ENCODE peak calls at places on chromosome 6, in nine cellular contexts. N is heart right ventricle, V is MM.1S, H is GM06990, F is thoracic aorta, X is fibroblast of pulmonary artery, E is IMR-90, Z is esophagus muscularis mucosa, D is cardiac fibroblast. S is an unnamed sample.

GRCh38 chr6:7728855-7729590 is 3.1 kb downstream of the BMP6 start:
- DNase-seq in N (no peak), V (no peak), H (no peak), F (no peak), X (peak), E (no peak), Z (no peak), D (peak), S (no peak)

GRCh38 chr6:56690519-56691200 is 48.0 kb upstream of the DST start:
- DNase-seq in N (no peak), V (no peak), H (no peak), F (no peak), X (peak), E (peak), Z (no peak), D (peak), S (no peak)

GRCh38 chr6:159169193-159169555 is at the start of gene FNDC1:
- DNase-seq in N (no peak), V (no peak), H (peak), F (no peak), X (no peak), E (no peak), Z (no peak), D (no peak), S (no peak)

GRCh38 chr6:39279539-39279938 is 34.7 kb downstream of the KCNK17 start:
- DNase-seq in N (no peak), V (no peak), H (no peak), F (no peak), X (no peak), E (no peak), Z (no peak), D (no peak), S (no peak)

GRCh38 chr6:7267521-7268091 is 45.4 kb downstream of the SSR1 start:
- DNase-seq in N (no peak), V (no peak), H (no peak), F (peak), X (peak), E (peak), Z (no peak), D (peak), S (no peak)

GRCh38 chr6:98957440-98957839 is 9.7 kb upstream of the FBXL4 start:
- DNase-seq in N (no peak), V (no peak), H (no peak), F (no peak), X (peak), E (peak), Z (no peak), D (peak), S (no peak)

GRCh38 chr6:113927001-113927400 is 43.9 kb downstream of the HDAC2 start:
- DNase-seq in N (no peak), V (no peak), H (no peak), F (no peak), X (no peak), E (no peak), Z (no peak), D (no peak), S (no peak)

GRCh38 chr6:151549790-151550189 is 56.0 kb downstream of the CCDC170 start:
- DNase-seq in N (no peak), V (no peak), H (no peak), F (no peak), X (no peak), E (no peak), Z (no peak), D (no peak), S (no peak)

GRCh38 chr6:129890164-129890563 is 29.0 kb upstream of the TMEM244 start:
- DNase-seq in N (no peak), V (no peak), H (no peak), F (no peak), X (peak), E (peak), Z (no peak), D (peak), S (no peak)

GRCh38 chr6:44917430-44917829 is 410.7 kb upstream of the RUNX2 start:
- DNase-seq in N (no peak), V (no peak), H (no peak), F (no peak), X (no peak), E (peak), Z (no peak), D (no peak), S (no peak)

GRCh38 chr6:119172813-119173212 is 94.3 kb upstream of the FAM184A start:
- DNase-seq in N (no peak), V (no peak), H (no peak), F (no peak), X (peak), E (peak), Z (no peak), D (peak), S (no peak)

GRCh38 chr6:7062445-7063162 is 45.2 kb upstream of the RREB1 start:
- DNase-seq in N (no peak), V (no peak), H (no peak), F (no peak), X (no peak), E (no peak), Z (no peak), D (no peak), S (no peak)

GRCh38 chr6:130810307-130811030 is 16.7 kb upstream of the SMLR1 start:
- DNase-seq in N (no peak), V (no peak), H (no peak), F (no peak), X (peak), E (peak), Z (no peak), D (no peak), S (no peak)

GRCh38 chr6:169957351-169957963 is 206.0 kb downstream of the ERMARD start:
- DNase-seq in N (no peak), V (no peak), H (no peak), F (no peak), X (no peak), E (no peak), Z (peak), D (no peak), S (no peak)

GRCh38 chr6:133833905-133834304 is 55.0 kb upstream of the TCF21 start:
- DNase-seq in N (peak), V (no peak), H (no peak), F (no peak), X (peak), E (no peak), Z (no peak), D (no peak), S (no peak)

GRCh38 chr6:167746377-167747151 is 80.1 kb upstream of the AFDN start:
- DNase-seq in N (no peak), V (no peak), H (no peak), F (no peak), X (no peak), E (no peak), Z (no peak), D (no peak), S (no peak)

GRCh38 chr6:36851149-36851614 is 11.9 kb upstream of the CPNE5 start:
- DNase-seq in N (peak), V (peak), H (no peak), F (no peak), X (peak), E (peak), Z (no peak), D (peak), S (no peak)

GRCh38 chr6:132797975-132798819 is at the start of gene SLC18B1:
- DNase-seq in N (peak), V (peak), H (peak), F (no peak), X (peak), E (peak), Z (peak), D (peak), S (no peak)

GRCh38 chr6:140572129-140572528 is 1197.7 kb upstream of the CITED2 start:
- DNase-seq in N (no peak), V (no peak), H (no peak), F (no peak), X (peak), E (peak), Z (no peak), D (peak), S (no peak)

GRCh38 chr6:147699637-147700036 is 191.1 kb downstream of the SAMD5 start:
- DNase-seq in N (no peak), V (no peak), H (no peak), F (no peak), X (peak), E (peak), Z (no peak), D (peak), S (no peak)

GRCh38 chr6:15114061-15114460 is 131.8 kb upstream of the JARID2 start:
- DNase-seq in N (no peak), V (no peak), H (no peak), F (no peak), X (no peak), E (no peak), Z (no peak), D (no peak), S (no peak)

GRCh38 chr6:11938285-11938890 is 73.7 kb upstream of the HIVEP1 start:
- DNase-seq in N (no peak), V (no peak), H (peak), F (no peak), X (no peak), E (no peak), Z (no peak), D (no peak), S (no peak)

GRCh38 chr6:43290905-43291355 is 7.1 kb upstream of the SLC22A7 start:
- DNase-seq in N (no peak), V (no peak), H (no peak), F (no peak), X (no peak), E (no peak), Z (no peak), D (no peak), S (no peak)

GRCh38 chr6:4760773-4761172 is 15.4 kb upstream of the CDYL start:
- DNase-seq in N (no peak), V (no peak), H (no peak), F (no peak), X (peak), E (no peak), Z (no peak), D (no peak), S (no peak)

GRCh38 chr6:2275207-2275891 is 29.9 kb upstream of the GMDS start:
- DNase-seq in N (no peak), V (no peak), H (no peak), F (no peak), X (peak), E (peak), Z (no peak), D (peak), S (no peak)

GRCh38 chr6:3748208-3748701 is 3.3 kb downstream of the PXDC1 start:
- DNase-seq in N (peak), V (peak), H (no peak), F (peak), X (peak), E (peak), Z (no peak), D (peak), S (no peak)

GRCh38 chr6:106773482-106773881 is 144.1 kb downstream of the QRSL1 start:
- DNase-seq in N (no peak), V (no peak), H (no peak), F (no peak), X (no peak), E (no peak), Z (no peak), D (no peak), S (no peak)

GRCh38 chr6:49551126-49551865 is 828 bp downstream of the C6orf141 start:
- DNase-seq in N (no peak), V (no peak), H (peak), F (no peak), X (no peak), E (no peak), Z (no peak), D (peak), S (no peak)

GRCh38 chr6:89145461-89145961 is 344 bp upstream of the PM20D2 start:
- DNase-seq in N (no peak), V (peak), H (no peak), F (no peak), X (peak), E (peak), Z (no peak), D (peak), S (peak)

GRCh38 chr6:11702796-11703130 is 75.8 kb downstream of the ADTRP start:
- DNase-seq in N (no peak), V (no peak), H (no peak), F (no peak), X (no peak), E (no peak), Z (peak), D (no peak), S (no peak)

GRCh38 chr6:25583099-25583498 is 68.9 kb upstream of the SCGN start:
- DNase-seq in N (no peak), V (no peak), H (no peak), F (no peak), X (no peak), E (no peak), Z (no peak), D (no peak), S (no peak)

GRCh38 chr6:6749791-6750434 is 161.4 kb downstream of the LY86 start:
- DNase-seq in N (peak), V (no peak), H (no peak), F (no peak), X (peak), E (peak), Z (no peak), D (peak), S (no peak)

GRCh38 chr6:27757307-27757706 is 154.9 kb downstream of the OR2B2 start:
- DNase-seq in N (no peak), V (peak), H (peak), F (no peak), X (peak), E (no peak), Z (no peak), D (no peak), S (no peak)

GRCh38 chr6:25713802-25714201 is 40.7 kb upstream of the SLC17A4 start:
- DNase-seq in N (no peak), V (no peak), H (no peak), F (no peak), X (peak), E (no peak), Z (no peak), D (peak), S (no peak)

GRCh38 chr6:35218021-35218420 is 4.3 kb downstream of the SCUBE3 start:
- DNase-seq in N (no peak), V (no peak), H (no peak), F (no peak), X (peak), E (peak), Z (no peak), D (peak), S (no peak)

GRCh38 chr6:3696525-3696924 is 55.0 kb downstream of the PXDC1 start:
- DNase-seq in N (no peak), V (no peak), H (no peak), F (no peak), X (peak), E (peak), Z (no peak), D (peak), S (no peak)

GRCh38 chr6:68777956-68778355 is 142.9 kb downstream of the ADGRB3 start:
- DNase-seq in N (peak), V (no peak), H (no peak), F (no peak), X (peak), E (peak), Z (no peak), D (peak), S (no peak)

GRCh38 chr6:28282923-28283322 is 1.6 kb downstream of the PGBD1 start:
- DNase-seq in N (no peak), V (no peak), H (no peak), F (no peak), X (peak), E (no peak), Z (no peak), D (peak), S (no peak)

GRCh38 chr6:56650191-56650590 is 7.5 kb upstream of the DST start:
- DNase-seq in N (no peak), V (no peak), H (no peak), F (no peak), X (no peak), E (no peak), Z (no peak), D (peak), S (no peak)

GRCh38 chr6:113500221-113500620 is 356.9 kb upstream of the MARCKS start:
- DNase-seq in N (no peak), V (no peak), H (no peak), F (no peak), X (peak), E (no peak), Z (no peak), D (peak), S (no peak)

GRCh38 chr6:87945181-87945580 is 102.5 kb upstream of the SPACA1 start:
- DNase-seq in N (no peak), V (no peak), H (no peak), F (no peak), X (no peak), E (no peak), Z (peak), D (no peak), S (no peak)

GRCh38 chr6:87949194-87949593 is 98.4 kb upstream of the SPACA1 start:
- DNase-seq in N (no peak), V (no peak), H (no peak), F (no peak), X (no peak), E (no peak), Z (peak), D (no peak), S (no peak)

GRCh38 chr6:87944541-87944954 is 103.1 kb upstream of the SPACA1 start:
- DNase-seq in N (peak), V (no peak), H (no peak), F (peak), X (peak), E (peak), Z (peak), D (peak), S (no peak)

GRCh38 chr6:87943191-87943590 is 104.5 kb upstream of the SPACA1 start:
- DNase-seq in N (no peak), V (no peak), H (no peak), F (no peak), X (no peak), E (no peak), Z (peak), D (no peak), S (no peak)

DNA sequence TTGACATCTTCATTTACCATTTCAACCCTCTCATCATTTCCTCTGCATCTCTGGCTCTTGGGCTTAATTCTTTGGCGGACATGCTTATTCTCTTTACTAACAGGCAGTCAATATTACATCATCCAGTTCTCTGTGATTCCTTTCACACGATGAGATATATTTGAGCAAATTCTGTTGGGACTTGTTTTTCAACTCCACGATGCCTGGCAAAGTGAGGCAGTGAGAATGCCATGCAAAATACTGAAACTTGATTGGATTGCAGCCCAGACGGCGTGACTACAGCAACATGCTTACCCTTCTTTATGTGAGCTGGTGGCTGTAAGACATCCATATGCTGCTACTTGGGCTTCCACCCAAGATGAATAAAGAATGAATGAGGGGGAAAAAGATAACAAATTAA is 101.7 kb upstream of the SPACA1 start:
- DNase-seq in N (no peak), V (no peak), H (no peak), F (no peak), X (no peak), E (no peak), Z (no peak), D (peak), S (no peak)
- H3K4me3 ChIP-seq in N (no peak), V (no peak), H (no peak), F (peak), X (no peak), E (no peak), Z (no peak), D (no peak), S (no peak)

GRCh38 chr6:72182337-72183246 is 296.2 kb downstream of the RIMS1 start:
- DNase-seq in N (no peak), V (peak), H (peak), F (no peak), X (peak), E (peak), Z (no peak), D (peak), S (no peak)
- TF ChIP-seq CTCF in N (no peak), V (no peak), H (no peak), F (no peak), X (no peak), E (no peak), Z (no peak), D (no peak), S (no peak)

DNA sequence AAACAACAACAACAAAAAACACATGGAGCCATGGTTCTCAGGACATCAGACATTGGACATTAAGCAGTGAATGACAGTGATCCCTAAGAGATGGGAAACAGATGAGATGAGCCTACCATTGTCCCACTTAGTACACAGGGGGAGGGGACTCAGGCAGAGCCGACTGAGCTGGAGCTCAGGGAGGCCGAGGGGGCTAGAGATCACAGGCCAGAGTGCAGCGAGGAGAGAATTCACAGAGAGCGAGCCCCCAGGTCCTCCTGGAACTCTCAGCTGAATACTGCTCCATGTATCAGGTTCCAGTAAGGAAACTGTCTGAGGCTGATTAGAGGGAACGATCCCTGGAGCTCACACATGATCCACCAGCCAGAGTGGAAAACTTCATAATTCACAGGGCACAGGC is 134.6 kb downstream of the GRM4 start:
- DNase-seq in N (no peak), V (no peak), H (no peak), F (no peak), X (no peak), E (no peak), Z (no peak), D (no peak), S (no peak)
- H3K4me3 ChIP-seq in N (no peak), V (no peak), H (no peak), F (no peak), X (no peak), E (no peak), Z (no peak), D (no peak), S (no peak)

DNA sequence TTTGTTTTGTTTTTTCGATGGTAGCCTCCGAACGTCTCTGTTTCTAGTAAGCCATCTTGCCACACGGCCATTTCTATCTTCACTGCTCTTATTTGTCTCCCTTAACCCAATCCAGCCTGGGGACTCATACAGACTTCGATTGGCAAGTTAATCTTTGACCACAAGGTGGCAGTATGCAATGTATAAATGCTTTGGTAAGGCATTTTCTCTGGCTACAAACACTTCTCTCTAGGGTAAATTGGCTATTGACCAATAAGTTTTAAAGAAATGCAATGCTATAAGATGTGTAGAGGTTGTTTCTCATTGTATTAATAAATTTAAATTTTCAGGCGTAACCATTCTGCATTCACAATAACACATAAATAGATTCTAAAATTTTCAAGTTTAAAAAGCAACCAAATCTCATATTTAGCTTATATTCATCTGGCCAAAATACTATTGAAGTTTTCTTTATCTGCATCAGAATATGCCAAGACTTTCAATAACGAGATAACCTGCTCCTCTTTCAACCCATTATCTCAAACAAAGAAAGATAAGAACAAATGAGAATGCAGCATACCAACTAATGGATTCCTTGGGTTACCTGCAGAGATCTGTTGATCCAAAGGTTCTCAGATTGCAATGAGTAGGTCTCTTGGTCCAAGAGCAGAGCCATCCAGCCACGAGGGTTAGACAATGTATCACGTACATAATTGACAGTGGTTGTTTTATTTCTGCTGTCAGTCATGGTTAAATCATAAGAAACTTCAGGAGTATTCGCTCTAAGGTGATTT is 231.9 kb downstream of the PKHD1 start:
- DNase-seq in N (no peak), V (peak), H (peak), F (no peak), X (peak), E (peak), Z (no peak), D (peak), S (peak)
- TF ChIP-seq CTCF in N (peak), V (peak), H (peak), F (peak), X (peak), E (peak), Z (peak), D (peak), S (peak)

S was measured in GM12864.